ENCODE peak calls at places on chromosomes 6 and 20, in eight cellular contexts. C, U, V, R, E, X, P and M are unnamed samples.

GRCh38 chr20:46438156-46438750 is 31.8 kb upstream of the ELMO2 start:
- DNase-seq in C (peak), U (no peak), V (no peak), R (peak), E (peak), X (no peak), P (peak), M (no peak)

GRCh38 chr6:134863763-134864510 is 86.0 kb downstream of the ALDH8A1 start:
- DNase-seq in C (no peak), U (no peak), V (no peak), R (no peak), E (no peak), X (no peak), P (no peak), M (no peak)

GRCh38 chr20:46151936-46152335 is 33.8 kb downstream of the CD40 start:
- DNase-seq in C (no peak), U (no peak), V (no peak), R (no peak), E (no peak), X (no peak), P (no peak), M (no peak)

GRCh38 chr20:1083431-1084080 is 34.8 kb upstream of the PSMF1 start:
- DNase-seq in C (no peak), U (no peak), V (no peak), R (no peak), E (no peak), X (no peak), P (no peak), M (no peak)

GRCh38 chr6:16810411-16810810 is 49.2 kb upstream of the ATXN1 start:
- DNase-seq in C (no peak), U (no peak), V (no peak), R (no peak), E (no peak), X (no peak), P (no peak), M (no peak)

GRCh38 chr20:32991386-32991785 is 12.8 kb downstream of the SUN5 start:
- DNase-seq in C (no peak), U (no peak), V (no peak), R (no peak), E (no peak), X (no peak), P (no peak), M (no peak)

GRCh38 chr6:5067305-5067704 is 17.8 kb upstream of the PPP1R3G start:
- DNase-seq in C (no peak), U (no peak), V (no peak), R (no peak), E (no peak), X (no peak), P (no peak), M (no peak)

GRCh38 chr6:5125152-5126006 is 40.2 kb downstream of the PPP1R3G start:
- DNase-seq in C (peak), U (no peak), V (no peak), R (peak), E (peak), X (no peak), P (peak), M (no peak)

GRCh38 chr20:36214684-36215256 is 21.5 kb upstream of the AAR2 start:
- DNase-seq in C (peak), U (no peak), V (no peak), R (peak), E (peak), X (no peak), P (peak), M (no peak)

GRCh38 chr20:47070176-47070575 is 175.5 kb downstream of the EYA2 start:
- DNase-seq in C (peak), U (no peak), V (no peak), R (peak), E (peak), X (no peak), P (no peak), M (no peak)

GRCh38 chr20:2603816-2604505 is 48.5 kb upstream of the NOP56 start:
- DNase-seq in C (no peak), U (no peak), V (no peak), R (no peak), E (no peak), X (no peak), P (no peak), M (no peak)

GRCh38 chr6:17473554-17473953 is 80.2 kb downstream of the CAP2 start:
- DNase-seq in C (no peak), U (no peak), V (no peak), R (peak), E (no peak), X (no peak), P (no peak), M (no peak)

GRCh38 chr6:16769131-16769985 is 8.1 kb upstream of the ATXN1 start:
- DNase-seq in C (peak), U (peak), V (peak), R (peak), E (peak), X (peak), P (peak), M (peak)

GRCh38 chr6:105759015-105759414 is 327.1 kb upstream of the PRDM1 start:
- DNase-seq in C (no peak), U (no peak), V (no peak), R (no peak), E (no peak), X (no peak), P (peak), M (no peak)

GRCh38 chr6:112877134-112878100 is 530.3 kb downstream of the RFPL4B start:
- DNase-seq in C (peak), U (no peak), V (no peak), R (peak), E (peak), X (no peak), P (peak), M (no peak)

GRCh38 chr6:93468291-93468690 is 48.9 kb upstream of the EPHA7 start:
- DNase-seq in C (peak), U (no peak), V (no peak), R (no peak), E (peak), X (no peak), P (peak), M (no peak)

GRCh38 chr6:151325075-151326050 is 66.0 kb downstream of the ZBTB2 start:
- DNase-seq in C (peak), U (peak), V (peak), R (peak), E (peak), X (peak), P (peak), M (peak)

GRCh38 chr20:36434383-36434782 is 106.9 kb upstream of the MYL9 start:
- DNase-seq in C (no peak), U (no peak), V (no peak), R (no peak), E (no peak), X (no peak), P (no peak), M (no peak)

GRCh38 chr6:142735182-142735581 is 209.8 kb downstream of the HIVEP2 start:
- DNase-seq in C (peak), U (no peak), V (no peak), R (peak), E (peak), X (no peak), P (no peak), M (no peak)

GRCh38 chr20:37798312-37798711 is 104.5 kb downstream of the CTNNBL1 start:
- DNase-seq in C (no peak), U (no peak), V (no peak), R (no peak), E (no peak), X (no peak), P (no peak), M (no peak)

GRCh38 chr6:37556884-37557644 is 57.4 kb upstream of the CCDC167 start:
- DNase-seq in C (no peak), U (no peak), V (no peak), R (no peak), E (no peak), X (no peak), P (no peak), M (no peak)

GRCh38 chr6:157847846-157848245 is 24.8 kb downstream of the SNX9 start:
- DNase-seq in C (no peak), U (no peak), V (no peak), R (no peak), E (no peak), X (no peak), P (no peak), M (no peak)

GRCh38 chr6:107493158-107494057 is 3.5 kb downstream of the SOBP start:
- DNase-seq in C (peak), U (peak), V (no peak), R (no peak), E (peak), X (no peak), P (peak), M (no peak)

GRCh38 chr6:27213544-27214125 is 33.9 kb upstream of the PRSS16 start:
- DNase-seq in C (peak), U (no peak), V (no peak), R (no peak), E (peak), X (no peak), P (peak), M (no peak)

GRCh38 chr20:35004051-35004725 is 48.5 kb downstream of the MYH7B start:
- DNase-seq in C (no peak), U (no peak), V (peak), R (no peak), E (no peak), X (peak), P (no peak), M (no peak)

GRCh38 chr20:35001596-35002362 is 46.1 kb downstream of the MYH7B start:
- DNase-seq in C (no peak), U (no peak), V (no peak), R (no peak), E (no peak), X (no peak), P (no peak), M (no peak)

GRCh38 chr20:57170343-57170742 is 96.1 kb downstream of the BMP7 start:
- DNase-seq in C (no peak), U (no peak), V (no peak), R (no peak), E (no peak), X (no peak), P (peak), M (no peak)

GRCh38 chr20:43923322-43923721 is 8.7 kb downstream of the TOX2 start:
- DNase-seq in C (no peak), U (no peak), V (no peak), R (no peak), E (no peak), X (no peak), P (no peak), M (no peak)

GRCh38 chr6:160393966-160394653 is 45.9 kb downstream of the SLC22A3 start:
- DNase-seq in C (peak), U (peak), V (peak), R (no peak), E (no peak), X (no peak), P (peak), M (no peak)

GRCh38 chr6:26537846-26538571 is at the start of gene HMGN4:
- DNase-seq in C (peak), U (peak), V (peak), R (peak), E (peak), X (peak), P (peak), M (peak)

GRCh38 chr6:136323431-136324112 is 33.9 kb upstream of the BCLAF1 start:
- DNase-seq in C (peak), U (no peak), V (no peak), R (peak), E (peak), X (no peak), P (no peak), M (no peak)

GRCh38 chr6:117930645-117931044 is 23.6 kb downstream of the SLC35F1 start:
- DNase-seq in C (no peak), U (no peak), V (no peak), R (no peak), E (no peak), X (no peak), P (no peak), M (no peak)

GRCh38 chr6:116385462-116385807 is 14.7 kb downstream of the DSE start:
- DNase-seq in C (peak), U (no peak), V (no peak), R (peak), E (peak), X (no peak), P (peak), M (no peak)

GRCh38 chr6:62763125-62763524 is 448.1 kb upstream of the FKBP1C start:
- DNase-seq in C (no peak), U (no peak), V (no peak), R (no peak), E (no peak), X (no peak), P (no peak), M (no peak)

GRCh38 chr6:125002090-125002741 is 40.0 kb downstream of the RNF217 start:
- DNase-seq in C (peak), U (no peak), V (no peak), R (peak), E (peak), X (no peak), P (no peak), M (no peak)

DNA sequence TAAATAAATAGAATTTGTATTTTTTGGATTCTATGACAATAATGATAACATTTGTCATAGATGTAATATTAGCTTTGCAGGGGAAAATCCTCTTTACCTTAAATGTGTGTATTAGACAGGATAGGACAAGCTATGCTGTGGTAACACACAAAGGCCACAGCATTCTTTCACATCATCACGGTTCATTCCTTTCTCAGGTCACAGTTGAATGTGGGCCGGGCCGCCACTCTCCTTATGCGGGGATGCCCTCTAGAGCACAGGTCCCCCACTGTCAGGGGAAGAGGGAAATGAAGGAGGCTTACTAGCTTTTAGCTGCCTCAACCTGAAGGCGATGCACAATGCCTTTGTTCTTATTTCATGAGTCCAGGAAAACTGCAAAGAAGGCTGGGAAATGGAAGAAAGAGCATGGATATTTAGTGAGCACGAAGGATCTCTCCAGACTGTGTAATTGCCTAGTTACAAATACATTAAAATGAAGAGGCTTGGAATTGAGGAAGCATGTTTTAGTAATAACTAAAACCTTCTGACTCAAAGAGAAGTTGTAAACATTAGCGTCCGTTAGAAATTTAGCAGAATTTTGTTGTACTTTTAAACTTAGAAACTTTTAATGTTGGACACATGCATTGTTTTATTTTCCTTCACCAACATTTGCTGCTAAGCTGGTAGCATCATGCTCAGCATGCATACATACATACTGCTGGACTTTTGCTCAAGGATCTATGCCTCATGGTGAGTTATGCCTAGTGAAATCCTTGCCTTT is 248.9 kb upstream of the FOXQ1 start:
- DNase-seq in C (no peak), U (no peak), V (no peak), R (peak), E (no peak), X (no peak), P (no peak), M (no peak)
- TF ChIP-seq CTCF in C (no peak), U (no peak), V (no peak), R (no peak), E (no peak), X (no peak), P (no peak), M (no peak)

DNA sequence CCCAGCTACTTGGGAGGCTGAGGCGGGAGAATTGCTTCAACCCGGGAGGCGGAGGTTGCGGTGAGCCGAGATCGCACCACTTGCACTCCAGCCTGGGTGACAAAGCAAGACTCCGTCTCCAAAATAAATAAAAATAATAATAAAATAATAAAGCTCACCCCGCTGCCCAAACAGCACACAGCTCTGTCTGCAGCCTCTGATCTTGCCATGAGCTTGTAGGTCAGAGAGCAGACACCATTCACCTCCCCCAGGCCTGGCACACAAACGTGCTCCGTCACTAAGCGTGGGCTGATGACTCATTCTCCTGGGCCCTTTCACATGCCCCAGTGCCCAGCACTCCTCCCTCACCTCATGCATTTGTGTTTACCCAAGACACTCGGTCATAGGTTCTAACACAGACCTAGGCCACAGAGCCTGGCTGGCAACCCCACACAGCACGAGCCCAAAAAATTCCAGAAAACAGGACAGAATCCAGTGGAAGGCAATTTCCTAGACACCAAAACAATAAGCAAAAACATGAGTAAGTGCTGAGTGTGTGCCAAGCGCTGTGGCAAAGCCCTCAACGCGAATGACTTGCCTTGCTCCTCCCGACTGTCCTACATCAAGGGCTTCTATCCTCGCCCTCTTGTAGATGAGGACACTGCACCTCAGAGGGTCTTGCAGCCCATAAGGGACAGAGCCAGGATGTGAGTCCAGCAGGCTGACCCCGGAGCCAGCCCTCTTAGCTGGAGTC is 18.0 kb downstream of the ATP9A start:
- DNase-seq in C (peak), U (peak), V (peak), R (peak), E (peak), X (peak), P (peak), M (peak)
- H3K4me3 ChIP-seq in C (no peak), U (no peak), V (no peak), R (no peak), E (no peak), X (no peak), P (no peak), M (no peak)

GRCh38 chr6:14396826-14397517 is 279.4 kb downstream of the CD83 start:
- DNase-seq in C (no peak), U (peak), V (no peak), R (peak), E (peak), X (no peak), P (peak), M (no peak)
- TF ChIP-seq CTCF in C (peak), U (no peak), V (peak), R (peak), E (peak), X (no peak), P (peak), M (no peak)

GRCh38 chr20:62352402-62353288 is 14.5 kb downstream of the LAMA5 start:
- DNase-seq in C (no peak), U (peak), V (peak), R (no peak), E (peak), X (peak), P (peak), M (peak)

GRCh38 chr20:62350098-62350628 is 16.9 kb downstream of the LAMA5 start:
- DNase-seq in C (no peak), U (peak), V (no peak), R (no peak), E (peak), X (no peak), P (peak), M (no peak)

GRCh38 chr20:62353289-62354030 is 13.7 kb downstream of the LAMA5 start:
- DNase-seq in C (no peak), U (no peak), V (no peak), R (no peak), E (no peak), X (no peak), P (no peak), M (peak)

GRCh38 chr20:62350629-62351422 is 16.3 kb downstream of the LAMA5 start:
- DNase-seq in C (no peak), U (no peak), V (no peak), R (no peak), E (no peak), X (no peak), P (no peak), M (no peak)

GRCh38 chr20:62351469-62352401 is 15.4 kb downstream of the LAMA5 start:
- DNase-seq in C (no peak), U (no peak), V (no peak), R (no peak), E (no peak), X (no peak), P (no peak), M (peak)
- H3K4me3 ChIP-seq in C (no peak), U (no peak), V (no peak), R (no peak), E (no peak), X (no peak), P (no peak), M (no peak)

GRCh38 chr6:168035661-168036616 is 38.5 kb downstream of the KIF25 start:
- DNase-seq in C (peak), U (no peak), V (no peak), R (peak), E (peak), X (no peak), P (no peak), M (peak)
- TF ChIP-seq CTCF in C (no peak), U (no peak), V (no peak), R (no peak), E (no peak), X (no peak), P (no peak), M (no peak)

GRCh38 chr6:13812359-13812642 is 2.1 kb downstream of the MCUR1 start:
- DNase-seq in C (no peak), U (no peak), V (no peak), R (no peak), E (no peak), X (no peak), P (no peak), M (no peak)
- H3K4me3 ChIP-seq in C (no peak), U (no peak), V (no peak), R (no peak), E (no peak), X (no peak), P (no peak), M (no peak)

DNA sequence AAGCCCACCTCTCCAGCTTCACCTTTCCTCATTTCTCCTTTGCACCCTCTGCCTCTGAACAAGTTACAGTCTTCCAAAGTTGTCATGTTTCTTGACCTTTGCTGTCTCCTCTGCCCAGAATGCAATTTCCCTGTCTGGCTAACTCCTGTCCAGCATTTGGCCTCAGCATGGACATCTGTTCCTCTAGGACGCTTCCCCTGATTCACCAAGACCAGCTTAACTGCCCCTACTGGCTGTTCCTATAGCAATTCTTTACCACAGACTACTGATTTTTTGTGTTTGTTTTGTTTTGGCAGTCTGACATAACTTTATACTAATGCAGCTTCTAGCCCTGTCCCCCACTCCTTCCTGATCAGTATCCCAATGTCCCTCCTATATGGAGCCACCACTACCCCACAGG is 13.4 kb downstream of the GNL1 start:
- DNase-seq in C (peak), U (no peak), V (no peak), R (no peak), E (peak), X (no peak), P (no peak), M (no peak)
- TF ChIP-seq CTCF in C (peak), U (no peak), V (no peak), R (no peak), E (no peak), X (no peak), P (no peak), M (no peak)

DNA sequence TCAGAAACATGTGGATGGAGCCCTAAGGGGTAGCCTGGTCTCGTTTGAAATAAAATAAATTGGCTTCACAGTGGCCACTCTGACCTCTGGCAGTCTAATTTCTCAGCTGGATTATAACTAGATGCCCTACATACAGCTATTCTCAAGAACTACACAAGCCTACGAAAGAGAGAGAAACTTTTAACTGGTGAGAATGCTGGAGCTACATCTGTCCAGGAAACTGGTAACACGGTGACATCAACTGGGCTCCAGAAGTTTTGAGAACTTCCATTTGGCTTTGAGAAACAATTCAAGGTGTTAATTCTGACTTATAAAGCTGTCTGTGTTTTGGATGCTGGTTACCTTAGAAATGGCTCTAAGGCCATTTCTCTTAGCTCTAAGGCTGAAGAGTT is 187.3 kb upstream of the TENT5A start:
- DNase-seq in C (no peak), U (no peak), V (no peak), R (no peak), E (no peak), X (no peak), P (peak), M (no peak)
- H3K4me3 ChIP-seq in C (no peak), U (no peak), V (no peak), R (no peak), E (no peak), X (no peak), P (no peak), M (no peak)

GRCh38 chr6:51684038-51684437 is 403.4 kb downstream of the PKHD1 start:
- DNase-seq in C (no peak), U (no peak), V (no peak), R (no peak), E (no peak), X (no peak), P (no peak), M (no peak)
- TF ChIP-seq CTCF in C (no peak), U (no peak), V (no peak), R (no peak), E (no peak), X (no peak), P (no peak), M (no peak)